ENCODE peak calls at places on chromosome 21, in nine cellular contexts. D is stimulated activated CD4-positive, alpha-beta T cell treated with anti-CD3 and anti-CD28 coated beads, Interleukin-1b, Interleukin-23, amount 100 ng/mL, for 1 hour; A is activated B cell treated with CpG ODN at 0.5 μM for 24 hours; N is MM.1S; U is WTC11; M is left ventricle myocardium inferior; G is IMR-90; S is smooth muscle cell of the brain vasculature; K is fibroblast of the conjunctiva. V is an unnamed sample.
A peak's percentile ranks its signal among the peaks of the same experiment; 100 is the strongest.

GRCh38 chr21:41876396-41876795 is 2.7 kb downstream of the PRDM15 start:
- DNase-seq in D (no peak), A (no peak), N (no peak), U (no peak), M (no peak), G (no peak), S (no peak), K (no peak), V (no peak)

GRCh38 chr21:43333301-43334062 is 93.4 kb downstream of the SIK1 start:
- DNase-seq in D (no peak), A (no peak), N (no peak), U (peak; percentile 35), M (peak; percentile 38), G (peak; percentile 96), S (no peak), K (no peak), V (no peak)

GRCh38 chr21:35084869-35085268 is 35.8 kb upstream of the RUNX1 start:
- DNase-seq in D (no peak), A (no peak), N (no peak), U (no peak), M (no peak), G (peak; percentile 99), S (peak; percentile 36), K (peak; percentile 76), V (no peak)

GRCh38 chr21:31470896-31471694 is 127.0 kb upstream of the TIAM1 start:
- DNase-seq in D (no peak), A (no peak), N (no peak), U (peak; percentile 39), M (no peak), G (no peak), S (no peak), K (no peak), V (no peak)

GRCh38 chr21:36976882-36977651 is 10.6 kb upstream of the HLCS start:
- DNase-seq in D (no peak), A (peak; percentile 30), N (peak; percentile 94), U (peak; percentile 33), M (no peak), G (peak; percentile 75), S (peak; percentile 62), K (peak; percentile 65), V (peak; percentile 73)

GRCh38 chr21:33309778-33310177 is 15.0 kb upstream of the IFNAR1 start:
- DNase-seq in D (no peak), A (no peak), N (no peak), U (no peak), M (no peak), G (no peak), S (no peak), K (no peak), V (no peak)

GRCh38 chr21:28893687-28894086 is 99.0 kb downstream of the LTN1 start:
- DNase-seq in D (no peak), A (no peak), N (no peak), U (no peak), M (no peak), G (no peak), S (no peak), K (no peak), V (no peak)

GRCh38 chr21:45516071-45516670 is 26.1 kb downstream of the SLC19A1 start:
- DNase-seq in D (no peak), A (no peak), N (no peak), U (no peak), M (peak; percentile 13), G (no peak), S (no peak), K (no peak), V (no peak)

GRCh38 chr21:25906554-25906953 is 171.8 kb downstream of the GABPA start:
- DNase-seq in D (no peak), A (no peak), N (no peak), U (no peak), M (no peak), G (no peak), S (no peak), K (no peak), V (no peak)

GRCh38 chr21:34129039-34129891 is 55.9 kb downstream of the MRPS6 start:
- DNase-seq in D (peak; percentile 7), A (no peak), N (no peak), U (no peak), M (peak; percentile 58), G (peak; percentile 92), S (peak; percentile 82), K (peak; percentile 79), V (no peak)

GRCh38 chr21:45098867-45099266 is 24.5 kb downstream of the ADARB1 start:
- DNase-seq in D (no peak), A (no peak), N (peak; percentile 44), U (no peak), M (no peak), G (no peak), S (no peak), K (no peak), V (no peak)

GRCh38 chr21:15063821-15064575 is 802 bp downstream of the NRIP1 start:
- DNase-seq in D (no peak), A (no peak), N (peak; percentile 0), U (peak; percentile 51), M (peak; percentile 68), G (no peak), S (no peak), K (no peak), V (no peak)

GRCh38 chr21:38386967-38387366 is 111.3 kb downstream of the ERG start:
- DNase-seq in D (no peak), A (no peak), N (peak; percentile 20), U (no peak), M (no peak), G (no peak), S (no peak), K (no peak), V (no peak)

GRCh38 chr21:17900281-17900989 is 81.3 kb upstream of the C21orf91 start:
- DNase-seq in D (no peak), A (no peak), N (no peak), U (peak; percentile 44), M (peak; percentile 51), G (no peak), S (no peak), K (no peak), V (no peak)

GRCh38 chr21:45282283-45283018 is 5.2 kb downstream of the POFUT2 start:
- DNase-seq in D (no peak), A (no peak), N (no peak), U (no peak), M (no peak), G (no peak), S (no peak), K (no peak), V (no peak)